ENCODE peak calls at places on chromosomes 13 and 19, in ten cellular contexts. V is hypothalamus; I is HS-5; F is T-helper 1 cell; Y is NCI-H1092 treated with DMSO at 0.1 percent for 48 hours; M is NCI-H1436; N is activated CD8-positive, alpha-beta memory T cell treated with anti-CD3 and anti-CD28 coated beads for 1 hour; L is stimulated activated CD8-positive, alpha-beta memory T cell treated with anti-CD3 and anti-CD28 coated beads, Interleukin-4, amount 100 ng/mL, for 4 hours; A is AG08395; K is T47D. O is an unnamed sample.

GRCh38 chr19:52535831-52536800 is 8.6 kb downstream of the ZNF808 start:
- DNase-seq in V (peak), I (no peak), F (peak), Y (peak), M (no peak), N (peak), L (peak), A (peak), K (no peak), O (peak)

GRCh38 chr19:5778402-5778801 is 6.1 kb downstream of the PRR22 start:
- DNase-seq in V (no peak), I (no peak), F (no peak), Y (no peak), M (no peak), N (no peak), L (no peak), A (no peak), K (no peak), O (no peak)

GRCh38 chr13:111429064-111429558 is 108.7 kb downstream of the TEX29 start:
- DNase-seq in V (no peak), I (no peak), F (no peak), Y (peak), M (peak), N (no peak), L (no peak), A (peak), K (peak), O (peak)

GRCh38 chr19:13463296-13463695 is 43.0 kb downstream of the CACNA1A start:
- DNase-seq in V (no peak), I (no peak), F (no peak), Y (no peak), M (no peak), N (no peak), L (no peak), A (peak), K (peak), O (no peak)

GRCh38 chr13:113299951-113300350 is 2.9 kb downstream of the LAMP1 start:
- DNase-seq in V (no peak), I (no peak), F (no peak), Y (no peak), M (no peak), N (no peak), L (no peak), A (no peak), K (no peak), O (no peak)

GRCh38 chr13:30453727-30454126 is 12.0 kb downstream of the HMGB1 start:
- DNase-seq in V (no peak), I (no peak), F (no peak), Y (no peak), M (no peak), N (no peak), L (no peak), A (no peak), K (peak), O (no peak)

GRCh38 chr13:75196112-75196855 is 285.7 kb downstream of the TBC1D4 start:
- DNase-seq in V (no peak), I (no peak), F (no peak), Y (no peak), M (no peak), N (no peak), L (no peak), A (no peak), K (no peak), O (no peak)

GRCh38 chr19:1882786-1883692 is 2.3 kb downstream of the ABHD17A start:
- DNase-seq in V (no peak), I (no peak), F (no peak), Y (no peak), M (no peak), N (no peak), L (no peak), A (no peak), K (no peak), O (no peak)

GRCh38 chr19:14160017-14160703 is 23.8 kb upstream of the ASF1B start:
- DNase-seq in V (no peak), I (no peak), F (no peak), Y (no peak), M (no peak), N (no peak), L (no peak), A (no peak), K (no peak), O (peak)

GRCh38 chr13:27601208-27601607 is 19.1 kb downstream of the LNX2 start:
- DNase-seq in V (no peak), I (no peak), F (no peak), Y (no peak), M (no peak), N (no peak), L (no peak), A (no peak), K (no peak), O (no peak)

GRCh38 chr13:71828564-71828963 is 38.4 kb downstream of the DACH1 start:
- DNase-seq in V (no peak), I (no peak), F (no peak), Y (no peak), M (no peak), N (no peak), L (no peak), A (no peak), K (no peak), O (no peak)

GRCh38 chr13:43665388-43665787 is 121.4 kb downstream of the ENOX1 start:
- DNase-seq in V (no peak), I (no peak), F (no peak), Y (no peak), M (no peak), N (no peak), L (no peak), A (no peak), K (no peak), O (no peak)

GRCh38 chr13:48318014-48318713 is 14.6 kb downstream of the RB1 start:
- DNase-seq in V (no peak), I (no peak), F (no peak), Y (no peak), M (no peak), N (no peak), L (no peak), A (no peak), K (no peak), O (no peak)

GRCh38 chr19:14031719-14032480 is at the start of gene IL27RA:
- DNase-seq in V (peak), I (peak), F (peak), Y (peak), M (peak), N (peak), L (peak), A (peak), K (peak), O (peak)

GRCh38 chr19:49491030-49491803 is 3.8 kb downstream of the RPL13A start:
- DNase-seq in V (no peak), I (no peak), F (no peak), Y (no peak), M (no peak), N (no peak), L (no peak), A (no peak), K (no peak), O (no peak)

GRCh38 chr13:113179374-113180230 is 21.2 kb downstream of the PROZ start:
- DNase-seq in V (no peak), I (no peak), F (no peak), Y (no peak), M (no peak), N (no peak), L (no peak), A (no peak), K (no peak), O (no peak)